ENCODE peak calls at places on chromosomes 3 and 15, in four cellular contexts. B is pancreas, F is psoas muscle, U is H9. W is an unnamed sample. For H3K9me3, the result is how much of the 10 kb centered on the place peaks cover.

GRCh38 chr3:165491487-165491886 is 295.3 kb upstream of the SLITRK3 start:
- DNase-seq in B (no peak), F (no peak), U (no peak), W (no peak)

GRCh38 chr3:67377299-67377698 is 277.1 kb downstream of the SUCLG2 start:
- DNase-seq in B (no peak), U (no peak), F (no peak), W (no peak)

GRCh38 chr15:81760686-81761085 is 285.1 kb downstream of the MEX3B start:
- DNase-seq in U (no peak), B (no peak), F (no peak), W (no peak)

GRCh38 chr15:31758126-31758525 is 272.2 kb upstream of the CHRNA7 start:
- DNase-seq in B (peak), U (no peak), F (peak), W (no peak)

GRCh38 chr15:101207867-101208288 is 44.0 kb downstream of the CHSY1 start:
- DNase-seq in F (no peak), U (no peak), B (no peak), W (no peak)

GRCh38 chr3:50322386-50323091 is at the start of gene HYAL2:
- DNase-seq in U (peak), F (peak), B (peak), W (no peak)

GRCh38 chr3:197504239-197505191 is 51.3 kb downstream of the BDH1 start:
- DNase-seq in F (no peak), B (no peak), U (no peak), W (no peak)

GRCh38 chr3:67044955-67045354 is 46.8 kb downstream of the KBTBD8 start:
- DNase-seq in U (no peak), F (no peak), B (no peak), W (no peak)

GRCh38 chr3:70085613-70086012 is 86.1 kb downstream of the SAMMSON start:
- DNase-seq in U (no peak), F (no peak), B (no peak), W (no peak)

GRCh38 chr3:158731938-158732855 is at the start of gene RARRES1:
- DNase-seq in B (peak), U (peak), F (peak), W (peak)

GRCh38 chr3:156604064-156604641 is 49.2 kb upstream of the SSR3 start:
- DNase-seq in F (no peak), U (no peak), B (no peak), W (no peak)

GRCh38 chr15:79962178-79962577 is 8.8 kb downstream of the BCL2A1 start:
- DNase-seq in B (no peak), F (no peak), U (no peak), W (no peak)

GRCh38 chr15:40344631-40345120 is 3.9 kb upstream of the CCDC9B start:
- DNase-seq in B (peak), U (peak), F (peak), W (peak)

GRCh38 chr15:62914461-62915079 is 128.0 kb upstream of the TPM1 start:
- DNase-seq in U (no peak), B (no peak), F (no peak), W (no peak)

GRCh38 chr15:72380743-72381142 is 4.9 kb upstream of the HEXA start:
- DNase-seq in F (no peak), B (no peak), U (no peak), W (no peak)

GRCh38 chr3:81242871-81243270 is 518.6 kb downstream of the GBE1 start:
- DNase-seq in B (no peak), F (no peak), U (no peak), W (no peak)

GRCh38 chr3:35670408-35670807 is 31.1 kb downstream of the ARPP21 start:
- DNase-seq in B (no peak), U (no peak), F (no peak), W (no peak)

GRCh38 chr3:170049146-170050000 is 11.6 kb downstream of the GPR160 start:
- DNase-seq in U (no peak), F (peak), B (peak), W (no peak)

GRCh38 chr3:72999971-73000370 is 3.4 kb downstream of the PPP4R2 start:
- DNase-seq in U (no peak), B (no peak), F (no peak), W (no peak)

GRCh38 chr3:185552358-185552877 is at the start of gene LIPH:
- DNase-seq in B (no peak), F (no peak), U (no peak), W (no peak)

GRCh38 chr3:33729993-33730392 is 11.9 kb upstream of the CLASP2 start:
- DNase-seq in B (no peak), U (no peak), F (no peak), W (no peak)

GRCh38 chr15:38885001-38885400 is 320.4 kb upstream of the RASGRP1 start:
- DNase-seq in F (no peak), B (no peak), U (no peak), W (no peak)

GRCh38 chr15:25180606-25181289 is 226.0 kb downstream of the SNRPN start:
- DNase-seq in F (no peak), B (peak), U (no peak), W (no peak)
- H3K9me3 ChIP-seq in F (under half), B (under half), U (half or more), W (under half)

GRCh38 chr3:15405448-15406050 is 21.8 kb downstream of the METTL6 start:
- DNase-seq in F (no peak), U (no peak), B (no peak), W (no peak)

GRCh38 chr3:15401936-15402335 is 25.4 kb downstream of the METTL6 start:
- DNase-seq in F (no peak), B (no peak), U (no peak), W (no peak)

GRCh38 chr3:15403965-15404364 is 23.4 kb downstream of the METTL6 start:
- DNase-seq in U (no peak), F (no peak), B (no peak), W (no peak)

GRCh38 chr3:15404767-15405166 is 22.6 kb downstream of the METTL6 start:
- DNase-seq in F (no peak), B (no peak), U (no peak), W (no peak)

GRCh38 chr3:15399970-15400369 is 27.4 kb downstream of the METTL6 start:
- DNase-seq in U (no peak), B (no peak), F (no peak), W (peak)
- TF ChIP-seq CTCF in U (no peak), B (no peak), F (no peak), W (no peak)

GRCh38 chr15:22229971-22230815 is 149.9 kb downstream of the OR4M2 start:
- DNase-seq in B (no peak), U (no peak), F (no peak), W (no peak)

GRCh38 chr15:22224241-22224671 is 143.9 kb downstream of the OR4M2 start:
- DNase-seq in U (no peak), F (peak), B (no peak), W (no peak)

GRCh38 chr15:22227961-22228762 is 147.8 kb downstream of the OR4M2 start:
- DNase-seq in U (no peak), F (no peak), B (no peak), W (no peak)

GRCh38 chr15:22226034-22226790 is 145.9 kb downstream of the OR4M2 start:
- DNase-seq in F (no peak), U (no peak), B (no peak), W (no peak)

DNA sequence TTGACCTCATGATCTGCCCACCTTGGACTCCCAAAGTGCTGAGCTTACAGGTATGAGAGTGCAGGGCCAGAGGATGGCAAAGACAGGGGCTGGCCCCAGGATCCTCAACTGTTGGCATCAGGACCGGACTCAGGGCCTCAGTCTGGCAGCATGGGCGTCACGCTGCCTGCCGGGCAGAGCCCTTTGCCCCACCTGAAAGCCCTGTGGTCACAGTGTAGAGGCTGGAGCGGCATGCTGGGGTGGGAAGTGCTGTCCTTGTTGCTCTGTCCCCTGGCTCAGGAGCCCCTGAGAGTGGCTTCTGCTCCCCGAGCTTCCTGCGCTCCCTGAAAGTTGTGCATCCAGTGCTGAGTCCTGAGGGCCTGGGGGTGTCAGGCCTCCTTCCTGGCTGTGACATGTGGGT is 147.1 kb downstream of the OR4M2 start:
- DNase-seq in F (no peak), U (no peak), B (no peak), W (peak)
- H3K9me3 ChIP-seq in F (under half), U (half or more), B (under half), W (under half)

DNA sequence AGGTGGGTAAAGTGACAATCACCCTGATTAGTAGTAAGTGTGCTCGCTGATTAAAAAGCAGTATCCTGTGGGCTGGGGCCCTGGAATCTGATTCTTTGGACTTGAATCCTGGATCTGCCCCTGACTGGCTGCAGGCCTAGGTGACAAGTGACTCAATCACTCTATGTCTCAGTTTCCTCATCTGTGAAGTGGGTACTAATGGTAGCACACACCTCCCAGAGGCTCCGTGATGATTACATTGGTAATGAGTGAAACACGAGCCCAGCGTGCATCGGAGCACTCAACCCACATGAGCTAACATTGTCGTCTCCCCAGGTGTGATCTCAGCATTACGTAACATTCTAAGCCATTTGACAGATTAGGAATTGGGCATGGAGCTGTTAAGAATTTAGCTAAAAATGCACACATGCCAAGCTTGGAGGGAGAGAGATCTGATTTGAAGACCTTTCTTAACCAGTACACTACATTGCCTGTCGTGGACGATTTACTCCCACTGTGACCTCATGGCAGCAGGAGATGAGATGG is 32.2 kb downstream of the MGLL start:
- DNase-seq in F (no peak), U (no peak), B (no peak), W (no peak)
- TF ChIP-seq CTCF in F (no peak), U (no peak), B (no peak), W (no peak)